ENCODE peak calls at places on chromosomes 5 and 9, in nine cellular contexts. U is midbrain; Z is stimulated activated CD8-positive, alpha-beta memory T cell treated with anti-CD3 and anti-CD28 coated beads, Interleukin-4, amount 100 ng/mL, for 1 hour; O is SW 1271; B is NCI-H345; R is activated CD8-positive, alpha-beta T cell treated with anti-CD3 and anti-CD28 coated beads, Interleukin-2, amount 10 ng/mL, durations not matched to agents 7 days and 5 days; C is neural progenitor cell; I is testis; T is NCI-H526 treated with DMSO at 0.1 percent for 48 hours. N is an unnamed sample.

GRCh38 chr5:120327180-120327579 is 136.9 kb upstream of the PRR16 start:
- DNase-seq in U (no peak), Z (no peak), O (peak; percentile 11), B (no peak), R (no peak), C (no peak), I (no peak), T (no peak), N (no peak)

GRCh38 chr9:6113312-6113711 is 97.9 kb upstream of the RANBP6 start:
- DNase-seq in U (no peak), Z (no peak), O (no peak), B (no peak), R (no peak), C (no peak), I (no peak), T (no peak), N (no peak)

GRCh38 chr5:158514353-158514960 is 585.3 kb downstream of the EBF1 start:
- DNase-seq in U (no peak), Z (no peak), O (no peak), B (no peak), R (no peak), C (no peak), I (no peak), T (no peak), N (no peak)

GRCh38 chr9:27765266-27765665 is 192.0 kb upstream of the C9orf72 start:
- DNase-seq in U (no peak), Z (no peak), O (no peak), B (no peak), R (no peak), C (no peak), I (no peak), T (no peak), N (no peak)

GRCh38 chr5:121913397-121913796 is 48.4 kb upstream of the SRFBP1 start:
- DNase-seq in U (no peak), Z (no peak), O (no peak), B (no peak), R (no peak), C (no peak), I (no peak), T (no peak), N (no peak)

GRCh38 chr9:83469722-83470121 is 68.5 kb downstream of the FRMD3 start:
- DNase-seq in U (no peak), Z (no peak), O (no peak), B (no peak), R (no peak), C (no peak), I (no peak), T (no peak), N (no peak)

GRCh38 chr5:33841829-33842228 is 50.0 kb downstream of the ADAMTS12 start:
- DNase-seq in U (no peak), Z (no peak), O (no peak), B (no peak), R (no peak), C (no peak), I (no peak), T (no peak), N (no peak)

GRCh38 chr9:104279535-104280215 is 185.6 kb downstream of the SMC2 start:
- DNase-seq in U (no peak), Z (no peak), O (peak; percentile 48), B (no peak), R (no peak), C (no peak), I (no peak), T (no peak), N (no peak)

GRCh38 chr9:21141427-21141882 is at the start of gene IFNW1:
- DNase-seq in U (no peak), Z (no peak), O (no peak), B (no peak), R (no peak), C (no peak), I (no peak), T (no peak), N (no peak)

GRCh38 chr5:93225748-93226147 is 355.3 kb downstream of the NR2F1-AS1 start:
- DNase-seq in U (peak; percentile 47), Z (no peak), O (no peak), B (no peak), R (no peak), C (no peak), I (no peak), T (no peak), N (no peak)

GRCh38 chr5:10478436-10478835 is 36.8 kb downstream of the ROPN1L start:
- DNase-seq in U (no peak), Z (no peak), O (no peak), B (no peak), R (no peak), C (no peak), I (no peak), T (no peak), N (no peak)

GRCh38 chr5:112196574-112196973 is 222.5 kb downstream of the EPB41L4A start:
- DNase-seq in U (no peak), Z (no peak), O (no peak), B (no peak), R (no peak), C (no peak), I (no peak), T (no peak), N (no peak)

GRCh38 chr9:22975921-22976320 is 529.3 kb downstream of the DMRTA1 start:
- DNase-seq in U (no peak), Z (no peak), O (no peak), B (no peak), R (no peak), C (no peak), I (no peak), T (no peak), N (no peak)

GRCh38 chr9:131094622-131095021 is 1.7 kb upstream of the AIF1L start:
- DNase-seq in U (no peak), Z (no peak), O (no peak), B (no peak), R (no peak), C (no peak), I (peak; percentile 59), T (no peak), N (no peak)

GRCh38 chr9:116238225-116238624 is 84.6 kb downstream of the PAPPA start:
- DNase-seq in U (no peak), Z (no peak), O (no peak), B (no peak), R (no peak), C (no peak), I (no peak), T (no peak), N (no peak)

GRCh38 chr5:42870882-42871418 is 59.3 kb upstream of the SELENOP start:
- DNase-seq in U (peak; percentile 24), Z (no peak), O (no peak), B (no peak), R (no peak), C (no peak), I (no peak), T (no peak), N (no peak)